ENCODE peak calls at places on chromosome 6, in six cellular contexts. One of them, this sample, is unnamed.

GRCh38 chr6:42383421-42384208 is 68.1 kb downstream of the TRERF1 start:
- DNase-seq in heart right ventricle: no peak
- DNase-seq in NCI-H187 treated with DMSO at 0.1 percent for 48 hours: no peak
- DNase-seq in substantia nigra: no peak
- DNase-seq in right atrium auricular region: no peak
- DNase-seq in ELR: no peak
- DNase-seq in this sample: no peak

GRCh38 chr6:13711384-13711725 is 280 bp downstream of the RANBP9 start:
- DNase-seq in heart right ventricle: no peak
- DNase-seq in substantia nigra: no peak
- DNase-seq in ELR: peak; percentile 75
- DNase-seq in right atrium auricular region: no peak
- DNase-seq in NCI-H187 treated with DMSO at 0.1 percent for 48 hours: no peak
- DNase-seq in this sample: no peak

GRCh38 chr6:129251669-129252376 is 368.9 kb downstream of the LAMA2 start:
- DNase-seq in substantia nigra: no peak
- DNase-seq in heart right ventricle: peak; percentile 48
- DNase-seq in ELR: peak; percentile 75
- DNase-seq in right atrium auricular region: no peak
- DNase-seq in NCI-H187 treated with DMSO at 0.1 percent for 48 hours: peak; percentile 28
- DNase-seq in this sample: no peak

GRCh38 chr6:160952633-160953281 is 38.8 kb upstream of the MAP3K4 start:
- DNase-seq in NCI-H187 treated with DMSO at 0.1 percent for 48 hours: no peak
- DNase-seq in ELR: no peak
- DNase-seq in heart right ventricle: no peak
- DNase-seq in right atrium auricular region: no peak
- DNase-seq in substantia nigra: no peak
- DNase-seq in this sample: no peak

GRCh38 chr6:129498950-129499870 is 210.8 kb downstream of the ARHGAP18 start:
- DNase-seq in ELR: peak; percentile 83
- DNase-seq in substantia nigra: no peak
- DNase-seq in heart right ventricle: no peak
- DNase-seq in right atrium auricular region: no peak
- DNase-seq in NCI-H187 treated with DMSO at 0.1 percent for 48 hours: no peak
- DNase-seq in this sample: no peak

GRCh38 chr6:95093154-95093553 is 484.2 kb upstream of the MANEA start:
- DNase-seq in ELR: no peak
- DNase-seq in heart right ventricle: no peak
- DNase-seq in NCI-H187 treated with DMSO at 0.1 percent for 48 hours: no peak
- DNase-seq in right atrium auricular region: no peak
- DNase-seq in substantia nigra: no peak
- DNase-seq in this sample: no peak

GRCh38 chr6:296151-297122 is 4.2 kb downstream of the DUSP22 start:
- DNase-seq in ELR: no peak
- DNase-seq in right atrium auricular region: peak; percentile 70
- DNase-seq in NCI-H187 treated with DMSO at 0.1 percent for 48 hours: no peak
- DNase-seq in heart right ventricle: peak; percentile 43
- DNase-seq in substantia nigra: no peak
- DNase-seq in this sample: peak; percentile 93

GRCh38 chr6:15401769-15402250 is 155.9 kb downstream of the JARID2 start:
- DNase-seq in substantia nigra: no peak
- DNase-seq in heart right ventricle: no peak
- DNase-seq in right atrium auricular region: no peak
- DNase-seq in NCI-H187 treated with DMSO at 0.1 percent for 48 hours: no peak
- DNase-seq in ELR: no peak
- DNase-seq in this sample: no peak

GRCh38 chr6:158769696-158770446 is 49.3 kb downstream of the EZR start:
- DNase-seq in right atrium auricular region: peak; percentile 83
- DNase-seq in NCI-H187 treated with DMSO at 0.1 percent for 48 hours: peak; percentile 30
- DNase-seq in heart right ventricle: peak; percentile 41
- DNase-seq in substantia nigra: no peak
- DNase-seq in ELR: no peak
- DNase-seq in this sample: peak; percentile 85

GRCh38 chr6:19472168-19472567 is 365.0 kb upstream of the ID4 start:
- DNase-seq in heart right ventricle: no peak
- DNase-seq in right atrium auricular region: no peak
- DNase-seq in ELR: peak; percentile 94
- DNase-seq in NCI-H187 treated with DMSO at 0.1 percent for 48 hours: no peak
- DNase-seq in substantia nigra: no peak
- DNase-seq in this sample: no peak

This sample was measured in posterior cingulate gyrus.